ENCODE peak calls at places on chromosomes 4 and X, in six cellular contexts. M, D, A, G, X and P are unnamed samples.

GRCh38 chr4:6177587-6178197 is 22.7 kb downstream of the JAKMIP1 start:
- DNase-seq in X (no peak), A (no peak), D (no peak), M (no peak), G (no peak), P (no peak)

GRCh38 chr4:138845051-138845450 is 170.5 kb upstream of the NOCT start:
- DNase-seq in D (no peak), X (no peak), G (no peak), M (no peak), A (no peak), P (no peak)

GRCh38 chr4:22514431-22514830 is 1.4 kb downstream of the ADGRA3 start:
- DNase-seq in D (no peak), X (no peak), A (no peak), M (no peak), G (no peak), P (no peak)

GRCh38 chr4:3827616-3828492 is 61.7 kb downstream of the ADRA2C start:
- DNase-seq in G (no peak), D (peak; percentile 96), M (peak; percentile 93), A (peak; percentile 78), X (no peak), P (no peak)

GRCh38 chrX:71532078-71532752 is 689 bp upstream of the OGT start:
- DNase-seq in A (no peak), G (no peak), D (no peak), M (no peak), X (no peak), P (no peak)

GRCh38 chrX:39477438-39478120 is 620.2 kb downstream of the BCOR start:
- DNase-seq in M (peak; percentile 86), G (no peak), D (peak; percentile 47), A (no peak), X (peak; percentile 69), P (no peak)

GRCh38 chr4:85402371-85402770 is 72.6 kb upstream of the ARHGAP24 start:
- DNase-seq in D (no peak), M (no peak), G (no peak), X (no peak), A (no peak), P (no peak)

GRCh38 chrX:47664737-47665136 is 5.8 kb upstream of the UXT start:
- DNase-seq in G (no peak), A (no peak), M (no peak), D (no peak), X (no peak), P (no peak)

GRCh38 chrX:54786972-54787371 is 11.1 kb downstream of the ITIH6 start:
- DNase-seq in D (no peak), G (no peak), X (no peak), A (peak; percentile 11), M (no peak), P (no peak)

GRCh38 chr4:39365931-39366771 is at the start of gene RFC1:
- DNase-seq in G (peak; percentile 73), X (peak; percentile 95), D (peak; percentile 94), M (peak; percentile 95), A (peak; percentile 87), P (peak; percentile 56)

GRCh38 chrX:100615015-100615414 is 21.6 kb downstream of the TSPAN6 start:
- DNase-seq in X (no peak), A (peak; percentile 25), M (no peak), G (peak; percentile 32), D (no peak), P (no peak)
- TF ChIP-seq CTCF in X (no peak), A (peak; percentile 67), M (peak; percentile 41), G (peak; percentile 65), D (no peak), P (no peak)

GRCh38 chr4:36325499-36325898 is 44.1 kb downstream of the DTHD1 start:
- DNase-seq in M (no peak), A (no peak), X (no peak), D (no peak), G (peak; percentile 59), P (no peak)
- H3K27ac ChIP-seq in M (no peak overlapping the region), A (no peak overlapping the region), X (no peak overlapping the region), D (no peak overlapping the region), G (peak overlapping the region; percentile 93), P (no peak overlapping the region)

GRCh38 chrX:23505531-23506303 is 161.6 kb upstream of the PRDX4 start:
- DNase-seq in X (no peak), A (peak; percentile 3), D (no peak), G (no peak), M (no peak), P (no peak)
- H3K4me3 ChIP-seq in X (no peak overlapping the region), A (no peak overlapping the region), D (no peak overlapping the region), G (no peak overlapping the region), M (no peak overlapping the region), P (no peak overlapping the region)

DNA sequence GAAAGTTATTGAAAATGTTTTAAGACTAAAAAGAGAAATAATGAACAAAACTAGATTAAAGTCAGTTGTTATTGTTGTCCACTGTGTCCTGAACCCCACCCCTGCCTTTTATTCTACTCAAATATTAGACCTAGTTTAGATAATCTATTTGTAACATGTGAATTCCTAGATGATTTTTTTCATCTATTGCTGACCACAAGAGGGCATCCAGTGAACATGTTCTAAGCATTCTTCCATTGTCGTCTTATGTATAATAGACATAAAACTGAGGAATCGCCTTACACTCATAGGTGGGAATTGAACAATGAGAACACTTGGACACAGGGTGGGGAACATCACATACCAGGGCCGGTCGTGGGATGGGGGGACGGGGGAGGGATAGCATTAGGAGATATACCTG is 36.4 kb upstream of the HPRT1 start:
- DNase-seq in G (no peak), D (no peak), X (no peak), A (no peak), M (no peak), P (no peak)
- TF ChIP-seq CTCF in G (no peak), D (no peak), X (no peak), A (peak; percentile 71), M (peak; percentile 17), P (no peak)

GRCh38 chrX:104347860-104348259 is 93.1 kb upstream of the ESX1 start:
- DNase-seq in A (no peak), G (no peak), D (no peak), M (no peak), X (no peak), P (no peak)

GRCh38 chrX:104351173-104351769 is 96.5 kb upstream of the ESX1 start:
- DNase-seq in G (no peak), M (no peak), D (no peak), X (no peak), A (peak; percentile 6), P (no peak)
- H3K27ac ChIP-seq in G (no peak overlapping the region), M (no peak overlapping the region), D (no peak overlapping the region), X (no peak overlapping the region), A (peak overlapping the region; percentile 82), P (no peak overlapping the region)

DNA sequence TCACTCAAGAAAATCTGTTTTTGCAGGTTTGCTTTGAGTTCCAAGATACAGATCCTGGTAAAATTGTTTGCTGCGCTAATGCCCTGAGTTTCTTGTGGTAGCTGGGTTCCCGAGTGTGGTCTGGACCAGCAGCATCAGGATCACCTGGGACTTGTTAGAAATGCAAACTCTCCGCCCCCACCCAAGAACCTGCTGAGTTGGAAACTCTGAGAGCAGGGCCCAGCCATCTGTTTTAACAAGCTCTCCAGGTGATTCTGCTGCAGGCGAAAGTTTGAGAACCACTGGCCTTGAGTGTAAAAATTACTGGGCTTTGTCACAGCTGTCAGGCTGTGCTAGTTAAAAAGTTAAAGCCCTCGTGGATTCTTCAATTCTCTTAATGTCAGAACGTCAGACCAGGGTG is 18.3 kb downstream of the KIT start:
- DNase-seq in G (no peak), X (no peak), M (no peak), D (no peak), A (no peak), P (no peak)
- H3K4me3 ChIP-seq in G (no peak overlapping the region), X (no peak overlapping the region), M (no peak overlapping the region), D (no peak overlapping the region), A (no peak overlapping the region), P (no peak overlapping the region)

DNA sequence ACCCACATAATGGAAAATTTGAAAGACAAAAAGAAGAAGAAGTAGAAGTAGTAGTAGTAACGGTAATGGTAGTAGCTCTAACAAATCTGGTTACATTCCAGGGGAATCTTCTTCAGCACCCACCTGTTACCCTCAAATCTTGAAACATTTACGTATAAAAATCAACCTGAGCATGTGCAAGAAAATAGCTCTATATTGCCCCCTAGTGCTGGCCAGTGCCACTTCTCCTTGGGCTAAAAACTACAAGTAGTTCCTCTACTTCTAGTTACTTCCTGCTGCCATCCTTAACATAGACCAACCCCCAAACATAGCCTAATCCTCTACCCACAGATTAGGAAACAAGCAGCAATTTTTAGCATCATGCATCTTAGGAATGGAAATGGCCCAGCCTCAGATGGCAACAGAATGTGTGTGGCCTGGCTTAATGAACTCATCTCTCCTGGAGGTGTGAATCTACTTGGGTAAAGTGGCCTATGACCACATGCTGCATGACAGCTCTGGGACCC is 3.1 kb downstream of the PDGFC start:
- DNase-seq in D (peak; percentile 53), A (peak; percentile 57), M (peak; percentile 53), X (peak; percentile 77), G (no peak), P (peak; percentile 85)
- TF ChIP-seq CTCF in D (peak; percentile 63), A (peak; percentile 82), M (peak; percentile 77), X (peak; percentile 83), G (peak; percentile 76), P (peak; percentile 74)